ENCODE peak calls at places on chromosomes 7 and 10, in nine cellular contexts. E is OCI-M1, L is lower lobe of right lung, Y is IMR-90, U is AG04450, O is occipital lobe, C is nephron progenitor cell, A is NCI-H460, M is kidney epithelial cell. B is an unnamed sample.

GRCh38 chr7:20330176-20330796 is 414 bp upstream of the ITGB8 start:
- DNase-seq in E (peak), C (peak), O (peak), Y (peak), U (peak), M (peak), L (peak), A (peak), B (peak)

GRCh38 chr10:113356794-113357687 is 195.8 kb upstream of the HABP2 start:
- DNase-seq in L (no peak), E (no peak), Y (no peak), O (no peak), C (no peak), M (no peak), A (no peak), U (no peak), B (no peak)

GRCh38 chr7:44415510-44415909 is 74.9 kb downstream of the NUDCD3 start:
- DNase-seq in C (no peak), Y (peak), M (peak), L (no peak), U (no peak), A (no peak), E (no peak), O (no peak), B (no peak)

GRCh38 chr10:73095479-73096021 is 1.1 kb downstream of the P4HA1 start:
- DNase-seq in C (peak), A (peak), E (peak), Y (peak), L (peak), U (peak), O (no peak), M (no peak), B (no peak)

GRCh38 chr7:377069-378040 is 87.4 kb downstream of the FOXL3 start:
- DNase-seq in E (no peak), M (no peak), A (no peak), L (peak), U (no peak), O (no peak), Y (no peak), C (no peak), B (peak)

GRCh38 chr10:62045765-62046521 is 144.4 kb downstream of the ARID5B start:
- DNase-seq in L (no peak), U (peak), M (peak), C (no peak), O (no peak), E (peak), Y (peak), A (no peak), B (no peak)

GRCh38 chr10:95501203-95502094 is 59.7 kb downstream of the SORBS1 start:
- DNase-seq in O (no peak), M (no peak), U (no peak), L (no peak), Y (no peak), A (no peak), C (no peak), E (peak), B (no peak)

GRCh38 chr10:22340362-22341189 is 4.7 kb upstream of the SPAG6 start:
- DNase-seq in L (peak), O (peak), M (no peak), E (peak), C (peak), Y (peak), U (peak), A (peak), B (peak)

GRCh38 chr10:124648738-124649137 is 95.4 kb downstream of the FAM53B start:
- DNase-seq in U (peak), Y (peak), A (no peak), E (peak), C (no peak), O (peak), L (peak), M (peak), B (peak)

GRCh38 chr7:28530175-28531142 is 118.1 kb downstream of the CREB5 start:
- DNase-seq in E (no peak), Y (peak), C (no peak), O (no peak), M (no peak), U (no peak), L (peak), A (no peak), B (no peak)

GRCh38 chr10:112899396-112900065 is 50.5 kb upstream of the TCF7L2 start:
- DNase-seq in E (no peak), L (no peak), U (no peak), A (no peak), M (no peak), Y (no peak), C (no peak), O (no peak), B (no peak)

GRCh38 chr7:38461887-38462286 is 169.3 kb downstream of the AMPH start:
- DNase-seq in A (no peak), E (no peak), M (no peak), L (no peak), Y (no peak), U (no peak), O (no peak), C (no peak), B (no peak)

GRCh38 chr7:28808786-28809533 is 149.2 kb downstream of the TRIL start:
- DNase-seq in O (no peak), A (no peak), E (no peak), U (no peak), Y (peak), C (no peak), M (no peak), L (peak), B (peak)

GRCh38 chr10:11663763-11664555 is 52.5 kb upstream of the USP6NL start:
- DNase-seq in A (no peak), Y (no peak), C (no peak), E (no peak), U (no peak), M (no peak), L (no peak), O (no peak), B (no peak)

GRCh38 chr7:82109288-82109687 is 334.3 kb downstream of the CACNA2D1 start:
- DNase-seq in L (no peak), Y (peak), A (no peak), C (no peak), U (no peak), E (peak), O (no peak), M (no peak), B (no peak)

B was measured in Right ventricle myocardium inferior.